ENCODE peak calls at places on chromosomes 6 and 20, in five cellular contexts. B is heart right ventricle, W is progenitor cell of endocrine pancreas, H is BJ, A is uterus. C is an unnamed sample.

GRCh38 chr20:37266940-37267683 is 5.5 kb upstream of the GHRH start:
- DNase-seq in W (no peak), B (no peak), H (no peak), A (no peak), C (no peak)

GRCh38 chr20:60177080-60177479 is 218.9 kb downstream of the CDH26 start:
- DNase-seq in H (no peak), B (no peak), W (no peak), A (no peak), C (no peak)

GRCh38 chr6:72500669-72501068 is 121.2 kb upstream of the KCNQ5 start:
- DNase-seq in W (no peak), B (no peak), A (no peak), H (no peak), C (no peak)

GRCh38 chr20:1242530-1242929 is 16.7 kb downstream of the RAD21L1 start:
- DNase-seq in W (no peak), H (peak), B (no peak), A (no peak), C (no peak)

GRCh38 chr20:61828891-61829290 is 236.8 kb downstream of the TAF4 start:
- DNase-seq in A (no peak), B (no peak), H (no peak), W (no peak), C (no peak)

GRCh38 chr6:5778906-5779305 is 227.8 kb downstream of the NRN1 start:
- DNase-seq in H (no peak), W (no peak), B (no peak), A (no peak), C (no peak)

GRCh38 chr20:25219365-25219764 is 23.9 kb downstream of the ENTPD6 start:
- DNase-seq in A (peak), W (no peak), H (no peak), B (no peak), C (no peak)

GRCh38 chr6:129236110-129236509 is 353.2 kb downstream of the LAMA2 start:
- DNase-seq in W (no peak), A (no peak), H (no peak), B (no peak), C (no peak)

GRCh38 chr6:5361371-5361770 is 100.1 kb downstream of the FARS2 start:
- DNase-seq in B (no peak), A (no peak), W (no peak), H (no peak), C (no peak)

GRCh38 chr6:16849280-16850210 is 88.3 kb upstream of the ATXN1 start:
- DNase-seq in H (peak), B (no peak), W (no peak), A (no peak), C (no peak)

GRCh38 chr6:32664827-32665362 is 1.6 kb downstream of the HLA-DQB1 start:
- DNase-seq in A (peak), B (peak), H (no peak), W (no peak), C (peak)

GRCh38 chr20:59580208-59580980 is 23.9 kb upstream of the PHACTR3 start:
- DNase-seq in W (no peak), A (no peak), B (no peak), H (peak), C (no peak)

GRCh38 chr6:147604373-147604772 is 95.9 kb downstream of the SAMD5 start:
- DNase-seq in B (no peak), W (no peak), H (no peak), A (no peak), C (no peak)

GRCh38 chr6:132683543-132683942 is 24.6 kb upstream of the TAAR1 start:
- DNase-seq in A (no peak), W (no peak), B (no peak), H (peak), C (no peak)

GRCh38 chr20:6698723-6699122 is 68.8 kb upstream of the BMP2 start:
- DNase-seq in H (no peak), W (no peak), A (no peak), B (no peak), C (no peak)

GRCh38 chr6:133286765-133287164 is 45.6 kb downstream of the EYA4 start:
- DNase-seq in H (no peak), B (no peak), W (no peak), A (no peak), C (peak)

GRCh38 chr6:53066059-53066406 is 829 bp downstream of the FBXO9 start:
- DNase-seq in W (peak), H (no peak), A (peak), B (peak), C (peak)

GRCh38 chr20:19056909-19057308 is 155.5 kb upstream of the SLC24A3 start:
- DNase-seq in A (no peak), B (no peak), W (no peak), H (no peak), C (no peak)

GRCh38 chr20:34815636-34816035 is 9.8 kb downstream of the NCOA6 start:
- DNase-seq in A (no peak), W (no peak), H (no peak), B (no peak), C (no peak)

GRCh38 chr20:36641506-36641843 is 4.5 kb downstream of the SLA2 start:
- DNase-seq in A (no peak), H (no peak), W (no peak), B (no peak), C (no peak)

GRCh38 chr20:15379897-15380296 is 1042.5 kb upstream of the FLRT3 start:
- DNase-seq in H (no peak), B (no peak), W (no peak), A (no peak), C (no peak)

DNA sequence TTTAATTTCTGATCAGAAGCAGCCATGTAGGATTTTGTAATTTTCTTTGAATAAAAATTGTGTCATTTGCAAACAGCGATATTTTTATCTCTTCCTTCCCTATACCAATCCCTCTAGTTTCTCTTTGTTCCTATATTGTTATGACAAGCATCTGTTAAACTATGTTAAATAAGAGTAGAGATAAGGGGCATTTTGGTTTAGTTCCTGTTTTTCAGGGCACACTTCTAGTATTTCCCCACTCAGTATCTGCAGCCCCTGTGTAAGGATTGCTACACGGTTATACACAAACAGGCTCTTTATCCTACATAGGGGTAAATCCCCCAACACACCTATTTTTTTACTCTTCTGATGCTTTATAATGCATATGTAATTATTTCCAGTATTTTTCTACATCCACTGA is 42.1 kb downstream of the TRERF1 start:
- DNase-seq in B (no peak), A (no peak), H (no peak), W (no peak), C (no peak)
- TF ChIP-seq CTCF in B (no peak), A (no peak), H (no peak), W (no peak), C (no peak)

GRCh38 chr6:125746731-125747588 is 2.5 kb upstream of the HEY2 start:
- DNase-seq in H (no peak), A (peak), B (peak), W (no peak), C (peak)
- TF ChIP-seq CTCF in H (no peak), A (no peak), B (peak), W (no peak), C (no peak)

GRCh38 chr6:43800746-43801488 is 30.9 kb downstream of the VEGFA start:
- DNase-seq in B (no peak), W (no peak), A (no peak), H (no peak), C (no peak)
- TF ChIP-seq CTCF in B (no peak), W (peak), A (no peak), H (no peak), C (peak)

GRCh38 chr20:13900506-13900905 is 89.9 kb downstream of the SEL1L2 start:
- DNase-seq in A (no peak), W (no peak), B (no peak), H (no peak), C (no peak)

GRCh38 chr20:13898012-13898612 is 92.3 kb downstream of the SEL1L2 start:
- DNase-seq in H (no peak), W (no peak), A (no peak), B (no peak), C (no peak)
- TF ChIP-seq CTCF in H (peak), W (peak), A (no peak), B (peak), C (no peak)

DNA sequence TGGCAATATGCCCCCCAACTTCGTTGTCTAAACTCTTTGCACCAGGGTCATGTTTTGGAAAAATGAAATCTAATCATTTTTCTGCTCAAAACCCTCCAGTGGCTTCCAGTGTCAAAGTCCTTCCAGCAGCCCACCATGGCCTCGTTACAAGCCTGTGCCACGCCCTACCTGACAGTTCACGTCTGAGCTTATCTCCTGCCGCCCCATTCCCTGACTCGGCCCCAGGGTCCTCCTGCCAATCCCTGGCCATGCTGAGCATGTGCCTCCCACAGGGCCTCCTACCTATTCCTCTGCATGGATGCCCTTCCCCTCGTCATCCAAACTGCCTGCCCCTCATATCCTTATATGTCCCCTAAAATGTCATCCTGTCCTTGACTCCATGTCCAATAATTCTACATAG is 168.2 kb upstream of the THBS2 start:
- DNase-seq in B (no peak), H (no peak), A (no peak), W (no peak), C (no peak)
- TF ChIP-seq CTCF in B (no peak), H (no peak), A (no peak), W (no peak), C (no peak)

DNA sequence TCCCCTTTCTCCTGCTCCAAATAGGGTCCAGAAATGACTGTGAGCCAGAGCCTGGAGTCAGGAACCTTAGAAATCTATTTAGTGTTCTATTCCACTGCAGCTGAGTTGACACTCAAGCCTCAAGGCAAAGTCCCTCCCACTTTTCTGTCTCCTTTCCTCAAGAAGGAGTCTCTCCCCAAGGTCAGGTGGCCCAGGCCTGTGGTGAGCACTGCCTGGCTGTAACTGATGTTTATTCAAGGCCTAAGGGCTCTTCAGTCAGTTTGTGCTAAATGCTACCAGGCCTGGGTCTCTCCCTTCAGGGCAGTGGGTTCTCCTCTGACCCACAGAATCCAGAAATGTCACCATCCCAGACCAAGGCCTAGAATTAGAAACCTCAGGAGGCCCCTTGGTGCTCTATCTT is 1042.9 kb upstream of the EPHA7 start:
- DNase-seq in B (no peak), A (no peak), W (no peak), H (no peak), C (no peak)
- TF ChIP-seq CTCF in B (no peak), A (no peak), W (no peak), H (no peak), C (no peak)

DNA sequence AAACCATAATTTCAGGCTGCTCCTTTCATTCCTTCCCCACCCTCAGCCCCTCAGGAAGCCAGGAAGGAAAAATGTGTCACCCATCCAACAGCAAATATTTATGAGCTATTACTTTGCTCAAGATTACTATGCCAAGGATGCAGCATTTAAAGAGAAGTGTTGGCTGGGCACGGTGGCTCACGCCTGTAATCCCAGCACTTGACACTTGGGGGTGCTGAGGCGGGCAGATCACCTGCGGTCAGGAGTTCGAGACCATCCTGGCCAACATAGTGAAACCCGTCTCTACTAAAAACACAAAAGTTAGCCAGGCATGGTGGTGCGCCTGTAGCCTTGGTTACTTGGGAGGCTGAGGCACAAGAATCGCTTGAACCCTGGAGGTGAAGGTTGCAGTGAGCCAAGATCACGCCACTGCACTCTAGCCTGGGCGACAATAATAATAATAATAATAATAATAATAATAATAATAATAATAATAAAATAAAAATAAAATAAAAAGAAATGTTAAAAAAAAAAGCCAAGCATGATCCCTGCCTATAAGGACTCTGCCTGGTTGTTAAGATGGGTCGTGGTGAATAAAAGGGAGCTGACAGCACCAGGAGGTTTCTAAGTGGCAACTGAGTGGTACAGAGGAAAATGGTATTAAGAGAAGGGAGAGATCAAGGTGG is 20.5 kb upstream of the TIAM2 start:
- DNase-seq in A (no peak), B (no peak), H (no peak), W (no peak), C (no peak)
- TF ChIP-seq CTCF in A (no peak), B (peak), H (no peak), W (no peak), C (peak)